ENCODE peak calls at places on chromosome 2, in six cellular contexts. D is CD4-positive, alpha-beta T cell; F is HL-60; U is heart left ventricle; Q is lower lobe of right lung; B is upper lobe of right lung. I is an unnamed sample.

GRCh38 chr2:45652090-45653050 is 895 bp downstream of the PRKCE start:
- DNase-seq in U (peak; percentile 61), F (no peak), D (peak; percentile 2), Q (peak; percentile 66), B (peak; percentile 80), I (peak; percentile 83)

GRCh38 chr2:237299897-237300296 is 114.1 kb downstream of the COL6A3 start:
- DNase-seq in U (no peak), Q (no peak), B (no peak), D (no peak), F (no peak), I (no peak)

GRCh38 chr2:186456941-186457340 is 29.1 kb upstream of the ZC3H15 start:
- DNase-seq in B (no peak), D (no peak), Q (no peak), F (no peak), U (no peak), I (no peak)

GRCh38 chr2:177254433-177255226 is 9.9 kb downstream of the NFE2L2 start:
- DNase-seq in Q (peak; percentile 57), D (no peak), F (no peak), U (no peak), B (no peak), I (no peak)

GRCh38 chr2:195612515-195613495 is 44.2 kb upstream of the SLC39A10 start:
- DNase-seq in B (no peak), U (no peak), Q (no peak), D (no peak), F (no peak), I (no peak)

GRCh38 chr2:33032245-33032644 is 85.5 kb downstream of the LTBP1 start:
- DNase-seq in B (no peak), Q (no peak), D (no peak), F (no peak), U (no peak), I (no peak)

GRCh38 chr2:47504174-47504810 is 101.3 kb downstream of the MSH2 start:
- DNase-seq in U (no peak), B (no peak), Q (no peak), D (no peak), F (no peak), I (no peak)

GRCh38 chr2:169069341-169069740 is at the start of gene DHRS9:
- DNase-seq in B (peak; percentile 63), U (no peak), F (peak; percentile 94), Q (peak; percentile 57), D (no peak), I (no peak)

GRCh38 chr2:6773007-6773693 is 92.6 kb downstream of the CMPK2 start:
- DNase-seq in Q (peak; percentile 73), F (no peak), B (peak; percentile 86), D (peak; percentile 52), U (peak; percentile 61), I (peak; percentile 81)

GRCh38 chr2:192657364-192657763 is 462.6 kb upstream of the TMEFF2 start:
- DNase-seq in F (no peak), Q (no peak), B (no peak), D (no peak), U (no peak), I (no peak)

GRCh38 chr2:159137511-159138101 is 148.9 kb downstream of the WDSUB1 start:
- DNase-seq in F (no peak), U (no peak), Q (no peak), B (no peak), D (no peak), I (no peak)

GRCh38 chr2:96701636-96702035 is 38.2 kb downstream of the LMAN2L start:
- DNase-seq in Q (no peak), D (no peak), U (no peak), F (no peak), B (no peak), I (no peak)

DNA sequence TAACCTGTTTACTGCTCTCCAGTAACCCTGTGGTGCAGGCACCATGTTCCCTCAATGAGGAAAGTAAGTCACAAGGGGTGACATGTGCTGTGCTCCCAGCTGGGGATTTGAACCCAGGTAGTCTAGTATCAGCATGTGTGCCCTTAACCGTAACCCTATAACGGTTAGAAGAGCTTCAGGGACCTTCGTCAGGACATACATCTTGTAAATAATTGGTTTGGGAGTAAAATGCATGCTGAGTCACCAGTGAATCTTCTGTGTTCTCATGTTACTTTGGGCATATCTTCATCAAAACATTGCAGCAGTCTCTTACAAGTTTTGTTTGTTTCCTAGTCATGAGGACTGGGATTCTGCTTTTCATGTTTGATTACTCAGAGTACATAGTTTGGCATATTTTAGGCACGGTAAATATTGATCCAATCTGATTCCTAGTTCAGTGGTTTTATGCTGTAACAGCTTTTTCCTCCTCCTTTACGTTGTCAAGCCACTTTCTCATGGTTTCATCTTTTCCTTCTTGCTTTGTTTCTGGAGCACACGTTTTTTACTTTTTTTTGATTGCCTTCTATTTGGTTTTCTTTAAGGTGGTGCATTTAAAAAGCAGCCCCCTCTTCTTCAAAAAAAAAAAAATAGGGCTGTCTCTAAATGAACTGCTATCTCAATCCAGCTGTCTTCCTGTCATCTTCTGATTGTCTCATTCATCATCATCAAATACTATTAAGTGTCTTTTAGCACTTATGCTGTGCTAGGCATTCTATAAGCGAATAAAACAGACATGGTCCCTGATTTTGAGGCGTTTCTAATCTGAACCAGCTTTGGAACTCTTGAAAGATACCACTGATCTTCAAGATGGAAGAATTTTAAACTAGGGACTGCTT is 50.4 kb downstream of the CLIP4 start:
- DNase-seq in Q (no peak), B (no peak), F (no peak), D (no peak), U (no peak), I (no peak)
- H3K27ac ChIP-seq in Q (no peak overlapping the region), B (no peak overlapping the region), F (no peak overlapping the region), D (no peak overlapping the region), U (no peak overlapping the region), I (no peak overlapping the region)

DNA sequence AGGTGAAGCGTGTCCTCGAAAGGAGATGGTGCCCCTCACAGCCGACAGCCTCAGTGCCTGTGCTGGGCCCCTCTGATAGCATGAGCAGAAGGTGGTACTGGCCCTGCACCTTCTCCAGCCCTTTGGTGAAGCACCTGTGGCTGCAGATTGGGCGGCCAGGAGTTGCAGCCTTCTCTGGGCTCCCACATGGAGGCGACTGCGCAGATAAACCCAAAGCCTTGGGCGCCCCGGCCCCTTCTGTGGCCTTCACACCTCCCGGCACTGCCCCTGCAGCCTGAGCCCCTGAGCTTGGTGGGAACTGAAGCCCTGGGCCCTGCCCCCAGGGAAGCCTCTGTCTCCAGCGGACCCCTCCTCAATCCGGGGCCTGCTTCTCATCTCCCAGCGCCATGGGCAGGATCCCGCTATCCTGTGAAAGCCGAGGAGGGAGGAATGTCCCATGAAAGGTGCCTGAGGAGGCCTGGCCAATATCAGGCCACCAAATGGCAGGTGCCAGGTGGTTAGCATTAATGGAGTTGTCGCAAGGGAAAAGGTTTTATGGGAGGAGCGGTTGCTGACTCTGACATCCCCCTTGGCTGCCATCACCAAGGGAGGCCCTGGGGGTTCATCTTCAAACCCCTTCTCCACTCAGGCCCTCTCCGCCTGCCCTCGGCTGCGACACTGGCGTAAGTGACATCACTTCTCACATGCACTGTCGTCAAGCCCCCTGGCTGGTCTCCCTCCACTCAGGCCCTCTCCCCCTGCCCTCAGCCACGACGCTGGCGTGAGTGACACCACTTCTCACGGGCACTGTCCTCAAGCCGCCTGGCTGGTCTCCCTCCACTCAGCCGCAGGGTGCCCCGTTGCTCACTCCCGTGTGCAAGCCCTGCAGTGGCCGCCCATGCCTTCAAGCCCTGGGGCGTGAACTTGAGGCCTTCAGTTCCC is 62.4 kb downstream of the DDX1 start:
- DNase-seq in B (no peak), D (no peak), Q (no peak), U (no peak), F (no peak), I (no peak)
- TF ChIP-seq CTCF in B (no peak), D (no peak), Q (no peak), U (no peak), F (no peak), I (no peak)

DNA sequence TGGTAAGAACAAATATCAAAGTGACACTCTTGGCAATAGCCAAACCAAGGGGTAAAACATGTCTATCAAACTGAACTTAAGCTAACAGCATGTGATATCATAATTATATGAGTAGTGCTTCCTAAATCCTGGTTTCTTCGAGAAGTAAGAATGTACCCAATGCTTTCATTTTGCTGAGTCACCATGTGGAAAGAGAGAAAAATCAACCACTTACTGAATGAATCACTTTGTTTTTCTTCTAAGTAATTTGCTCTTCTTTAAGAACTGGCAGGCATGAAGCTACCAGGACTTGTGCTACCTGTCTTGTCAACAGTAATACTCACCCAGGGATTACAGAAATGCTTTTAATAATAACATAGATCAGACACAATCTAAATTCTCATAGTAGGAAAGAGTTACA is 19.0 kb upstream of the DUSP19 start:
- DNase-seq in U (no peak), D (no peak), B (no peak), Q (no peak), F (no peak), I (no peak)
- H3K27ac ChIP-seq in U (no peak overlapping the region), D (no peak overlapping the region), B (no peak overlapping the region), Q (no peak overlapping the region), F (no peak overlapping the region), I (no peak overlapping the region)

GRCh38 chr2:175180701-175181103 is 808 bp downstream of the ATP5MC3 start:
- DNase-seq in B (peak; percentile 70), F (no peak), D (peak; percentile 23), Q (peak; percentile 51), U (peak; percentile 53), I (no peak)

GRCh38 chr2:175176624-175177023 is 4.9 kb downstream of the ATP5MC3 start:
- DNase-seq in D (no peak), B (no peak), U (no peak), F (no peak), Q (no peak), I (no peak)

GRCh38 chr2:175181877-175182308 is 383 bp upstream of the ATP5MC3 start:
- DNase-seq in F (no peak), B (no peak), Q (no peak), U (no peak), D (no peak), I (no peak)

GRCh38 chr2:175183674-175184073 is 2.2 kb upstream of the ATP5MC3 start:
- DNase-seq in Q (no peak), U (no peak), B (no peak), D (no peak), F (no peak), I (no peak)

DNA sequence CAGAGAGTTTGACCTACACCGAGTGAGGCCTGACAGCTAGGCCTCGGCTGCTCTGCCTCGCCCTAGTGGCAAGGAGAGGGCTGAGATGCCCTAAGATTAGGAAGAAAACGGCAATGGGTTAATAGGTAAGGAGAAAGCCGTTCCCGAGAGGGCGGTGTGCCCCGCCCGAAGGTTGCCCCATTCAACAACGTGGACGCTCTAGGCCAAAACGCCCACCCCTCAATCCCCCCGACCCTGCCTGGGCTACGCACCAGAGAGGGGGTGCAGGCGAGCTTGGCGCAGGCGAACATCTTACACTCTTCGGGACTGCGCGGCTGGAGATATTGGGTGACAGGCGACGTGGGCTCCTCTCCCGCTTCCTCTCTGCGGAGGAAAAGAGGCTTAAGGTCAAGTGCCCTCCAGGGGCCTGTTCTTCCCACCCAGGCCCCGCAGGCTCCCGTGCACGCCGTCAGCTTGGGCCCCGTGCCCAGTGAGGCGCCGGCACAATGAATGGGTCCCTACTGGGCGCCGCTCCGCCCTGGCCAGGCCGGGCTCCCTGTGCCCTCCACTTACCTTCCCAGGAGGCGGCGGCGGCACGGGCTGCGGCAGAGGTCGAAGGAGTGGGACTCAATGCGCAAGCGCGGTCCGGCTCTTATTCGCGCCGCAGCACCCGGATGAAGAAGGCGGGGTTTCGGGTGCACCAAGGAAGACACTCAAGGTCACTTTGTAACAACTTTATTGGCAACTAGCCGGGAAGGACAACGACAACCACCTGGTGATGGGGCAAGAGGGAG is at the start of gene ATP5MC3:
- DNase-seq in D (peak; percentile 91), F (peak; percentile 93), U (peak; percentile 94), B (peak; percentile 98), Q (peak; percentile 98), I (peak; percentile 98)
- TF ChIP-seq CTCF in D (no peak), F (no peak), U (no peak), B (peak; percentile 8), Q (no peak), I (no peak)